ENCODE peak calls at places on chromosomes 2 and 18, in nine cellular contexts. A is caudate nucleus; M is heart right ventricle; C is substantia nigra; B is effector memory CD4-positive, alpha-beta T cell; J is upper lobe of left lung; V is adrenal gland; Y is Peyer's patch; K is RWPE1. S is an unnamed sample.

GRCh38 chr18:63320041-63320689 is 596 bp upstream of the BCL2 start:
- DNase-seq in A (peak; percentile 69), M (peak; percentile 80), C (peak; percentile 69), B (peak; percentile 83), J (peak; percentile 82), V (peak; percentile 77), Y (peak; percentile 88), K (peak; percentile 51), S (peak; percentile 95)

GRCh38 chr2:128379021-128380005 is 60.6 kb upstream of the HS6ST1 start:
- DNase-seq in A (no peak), M (peak; percentile 49), C (no peak), B (no peak), J (peak; percentile 45), V (no peak), Y (no peak), K (no peak), S (no peak)

GRCh38 chr2:141105763-141106162 is 1025.1 kb downstream of the LRP1B start:
- DNase-seq in A (no peak), M (no peak), C (no peak), B (no peak), J (no peak), V (no peak), Y (no peak), K (no peak), S (no peak)

GRCh38 chr2:185337033-185337432 is 401.6 kb upstream of the FSIP2 start:
- DNase-seq in A (no peak), M (no peak), C (no peak), B (no peak), J (no peak), V (no peak), Y (no peak), K (no peak), S (no peak)

GRCh38 chr2:95060446-95061118 is 35.1 kb downstream of the MAL start:
- DNase-seq in A (peak; percentile 37), M (no peak), C (no peak), B (no peak), J (peak; percentile 16), V (no peak), Y (no peak), K (no peak), S (no peak)

GRCh38 chr2:196101325-196101981 is 32.8 kb upstream of the DNAH7 start:
- DNase-seq in A (no peak), M (no peak), C (no peak), B (no peak), J (no peak), V (peak; percentile 48), Y (peak; percentile 69), K (no peak), S (no peak)

GRCh38 chr2:130376433-130377293 is 20.8 kb downstream of the PTPN18 start:
- DNase-seq in A (no peak), M (no peak), C (no peak), B (no peak), J (no peak), V (no peak), Y (no peak), K (no peak), S (no peak)

GRCh38 chr2:229178117-229178516 is 93.0 kb downstream of the PID1 start:
- DNase-seq in A (no peak), M (no peak), C (no peak), B (no peak), J (no peak), V (no peak), Y (no peak), K (no peak), S (no peak)

GRCh38 chr18:9614401-9615279 is at the start of gene PPP4R1:
- DNase-seq in A (peak; percentile 66), M (peak; percentile 83), C (peak; percentile 13), B (peak; percentile 55), J (peak; percentile 85), V (peak; percentile 85), Y (peak; percentile 85), K (peak; percentile 71), S (peak; percentile 45)

GRCh38 chr2:79585701-79586428 is 73.0 kb downstream of the CTNNA2 start:
- DNase-seq in A (no peak), M (no peak), C (no peak), B (no peak), J (no peak), V (no peak), Y (no peak), K (peak; percentile 5), S (no peak)

GRCh38 chr2:65383571-65384488 is 48.6 kb downstream of the SPRED2 start:
- DNase-seq in A (no peak), M (peak; percentile 23), C (no peak), B (no peak), J (no peak), V (peak; percentile 27), Y (no peak), K (no peak), S (no peak)

GRCh38 chr2:190646780-190647626 is 1.9 kb upstream of the NAB1 start:
- DNase-seq in A (no peak), M (no peak), C (no peak), B (no peak), J (no peak), V (no peak), Y (no peak), K (no peak), S (no peak)

GRCh38 chr2:239026711-239027430 is 179.0 kb downstream of the TWIST2 start:
- DNase-seq in A (no peak), M (no peak), C (no peak), B (no peak), J (no peak), V (no peak), Y (no peak), K (no peak), S (no peak)

GRCh38 chr2:146123714-146124113 is 1603.8 kb upstream of the ZEB2 start:
- DNase-seq in A (no peak), M (no peak), C (no peak), B (no peak), J (no peak), V (no peak), Y (no peak), K (no peak), S (no peak)

GRCh38 chr2:120858361-120858760 is 122.7 kb downstream of the GLI2 start:
- DNase-seq in A (no peak), M (no peak), C (no peak), B (no peak), J (no peak), V (no peak), Y (no peak), K (no peak), S (no peak)

GRCh38 chr2:112634874-112635157 is 10.9 kb upstream of the SLC20A1 start:
- DNase-seq in A (no peak), M (no peak), C (no peak), B (no peak), J (no peak), V (no peak), Y (no peak), K (no peak), S (no peak)

GRCh38 chr2:220956429-220956828 is 615.7 kb downstream of the EPHA4 start:
- DNase-seq in A (no peak), M (no peak), C (no peak), B (no peak), J (no peak), V (no peak), Y (no peak), K (no peak), S (no peak)

GRCh38 chr2:209391776-209392401 is 32.0 kb upstream of the MAP2 start:
- DNase-seq in A (no peak), M (no peak), C (no peak), B (no peak), J (no peak), V (peak; percentile 20), Y (no peak), K (no peak), S (no peak)

GRCh38 chr2:18473241-18473841 is 87.1 kb downstream of the RDH14 start:
- DNase-seq in A (no peak), M (no peak), C (no peak), B (no peak), J (no peak), V (peak; percentile 9), Y (no peak), K (peak; percentile 4), S (no peak)
- H3K27ac ChIP-seq in A (no peak overlapping the region), M (no peak overlapping the region), C (no peak overlapping the region), B (no peak overlapping the region), J (no peak overlapping the region), V (no peak overlapping the region), Y (peak overlapping the region; percentile 10), K (no peak overlapping the region), S (no peak overlapping the region)

DNA sequence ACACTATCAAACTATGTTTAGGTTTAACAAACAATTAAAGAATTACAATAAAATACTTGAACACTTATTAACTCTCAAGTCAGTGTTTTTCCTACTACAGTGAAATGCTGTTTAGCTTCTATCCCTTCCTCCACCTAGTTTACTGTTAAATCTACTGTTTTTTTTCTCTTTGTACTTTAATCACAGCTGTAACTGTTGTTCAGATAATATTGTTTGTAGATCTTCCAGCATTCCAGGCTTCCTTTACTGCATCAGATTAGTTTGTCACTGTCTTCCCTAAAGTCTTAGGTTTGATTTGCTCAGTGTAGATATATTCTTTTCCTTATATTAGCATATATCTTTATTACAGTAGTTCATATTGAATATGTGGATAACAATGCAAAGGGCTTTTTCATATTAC is 22.5 kb downstream of the BIRC6 start:
- DNase-seq in A (no peak), M (no peak), C (no peak), B (no peak), J (no peak), V (no peak), Y (no peak), K (no peak), S (no peak)
- H3K27ac ChIP-seq in A (no peak overlapping the region), M (no peak overlapping the region), C (no peak overlapping the region), B (no peak overlapping the region), J (no peak overlapping the region), V (no peak overlapping the region), Y (no peak overlapping the region), K (no peak overlapping the region), S (no peak overlapping the region)

GRCh38 chr2:159606287-159606686 is 10.1 kb downstream of the BAZ2B start:
- DNase-seq in A (no peak), M (no peak), C (no peak), B (no peak), J (no peak), V (no peak), Y (no peak), K (no peak), S (no peak)
- H3K27ac ChIP-seq in A (peak overlapping the region; percentile 2), M (peak overlapping the region; percentile 54), C (no peak overlapping the region), B (no peak overlapping the region), J (peak overlapping the region; percentile 66), V (peak overlapping the region; percentile 33), Y (no peak overlapping the region), K (no peak overlapping the region), S (no peak overlapping the region)

DNA sequence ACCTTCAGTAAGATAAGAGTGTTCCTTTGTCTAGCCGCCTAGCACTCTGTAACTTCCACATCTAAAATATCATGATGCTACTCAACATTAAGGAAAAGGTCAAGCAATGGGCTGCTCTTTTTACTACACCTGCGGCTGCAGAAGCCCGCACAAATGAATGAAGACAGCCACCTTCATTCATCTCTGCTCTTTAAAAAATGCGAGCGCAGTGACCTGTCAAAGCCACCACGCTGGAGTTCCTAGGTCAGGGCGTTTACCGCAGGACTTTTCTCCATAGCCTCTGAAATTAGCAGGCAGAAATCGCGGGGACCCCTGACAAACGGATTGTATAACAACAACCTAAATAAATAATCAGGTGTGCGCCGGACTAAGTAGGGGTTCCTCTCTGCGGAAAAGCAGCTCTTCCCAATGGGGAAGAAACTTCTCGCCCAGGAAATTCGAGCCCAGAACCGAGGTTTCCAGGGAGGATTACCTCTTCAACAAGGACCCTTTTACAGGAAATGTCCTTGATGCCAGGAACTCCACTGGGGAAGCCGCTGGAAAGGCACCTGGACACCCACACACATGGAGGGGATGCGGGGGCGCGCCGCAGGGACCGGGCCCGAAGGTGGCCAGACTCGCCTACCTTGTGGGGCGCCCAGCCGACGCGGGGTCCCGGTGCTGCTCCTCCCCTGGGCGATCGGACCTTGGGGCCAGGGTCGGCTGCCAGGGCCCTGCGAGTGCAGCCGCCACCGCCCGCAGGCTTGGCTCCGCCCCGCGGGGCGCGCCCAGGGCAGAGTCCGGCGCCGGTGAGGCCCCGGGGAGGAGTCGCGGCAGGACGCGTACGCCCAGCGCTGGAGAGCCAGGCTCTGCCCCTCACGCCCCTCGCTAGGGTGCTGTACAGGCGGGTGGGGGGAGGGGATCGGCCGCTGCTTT is at the start of gene CCDC68:
- DNase-seq in A (no peak), M (peak; percentile 67), C (no peak), B (no peak), J (peak; percentile 74), V (no peak), Y (no peak), K (no peak), S (no peak)
- H3K27ac ChIP-seq in A (no peak within 1 kb of the TSS), M (peak within 1 kb of the TSS; percentile 86), C (no peak within 1 kb of the TSS), B (no peak within 1 kb of the TSS), J (peak within 1 kb of the TSS; percentile 85), V (peak within 1 kb of the TSS; percentile 67), Y (peak within 1 kb of the TSS; percentile 47), K (no peak within 1 kb of the TSS), S (no peak within 1 kb of the TSS)